ENCODE peak calls at places on chromosome 3, in seven cellular contexts. One of them, this sample, is unnamed. For H3K27me3, the result is how much of the 10 kb centered on the place peaks cover.

GRCh38 chr3:156808025-156808424 is 18.1 kb upstream of the LEKR1 start:
- DNase-seq in right lobe of liver: no peak
- DNase-seq in GM23248: peak
- DNase-seq in IMR-90: peak
- DNase-seq in endodermal cell: no peak
- DNase-seq in heart right ventricle: no peak
- DNase-seq in heart left ventricle: no peak
- DNase-seq in this sample: peak

GRCh38 chr3:176919836-176920760 is 277.2 kb downstream of the TBL1XR1 start:
- DNase-seq in right lobe of liver: no peak
- DNase-seq in GM23248: peak
- DNase-seq in IMR-90: peak
- DNase-seq in endodermal cell: no peak
- DNase-seq in heart right ventricle: no peak
- DNase-seq in heart left ventricle: no peak
- DNase-seq in this sample: peak

GRCh38 chr3:174532776-174533175 is 326.4 kb upstream of the NAALADL2 start:
- DNase-seq in right lobe of liver: no peak
- DNase-seq in GM23248: no peak
- DNase-seq in IMR-90: no peak
- DNase-seq in endodermal cell: no peak
- DNase-seq in heart right ventricle: no peak
- DNase-seq in heart left ventricle: no peak
- DNase-seq in this sample: no peak

GRCh38 chr3:153070153-153070868 is 91.7 kb upstream of the RAP2B start:
- DNase-seq in right lobe of liver: no peak
- DNase-seq in GM23248: peak
- DNase-seq in IMR-90: peak
- DNase-seq in endodermal cell: no peak
- DNase-seq in heart right ventricle: no peak
- DNase-seq in heart left ventricle: no peak
- DNase-seq in this sample: peak

GRCh38 chr3:6807967-6808588 is 52.8 kb upstream of the GRM7 start:
- DNase-seq in right lobe of liver: no peak
- DNase-seq in GM23248: peak
- DNase-seq in IMR-90: no peak
- DNase-seq in endodermal cell: no peak
- DNase-seq in heart right ventricle: no peak
- DNase-seq in heart left ventricle: no peak
- DNase-seq in this sample: peak

GRCh38 chr3:67384790-67385397 is 269.5 kb downstream of the SUCLG2 start:
- DNase-seq in right lobe of liver: no peak
- DNase-seq in GM23248: peak
- DNase-seq in IMR-90: peak
- DNase-seq in endodermal cell: peak
- DNase-seq in heart right ventricle: peak
- DNase-seq in heart left ventricle: peak
- DNase-seq in this sample: peak

GRCh38 chr3:130997291-130997690 is 29.3 kb downstream of the ASTE1 start:
- DNase-seq in right lobe of liver: no peak
- DNase-seq in GM23248: peak
- DNase-seq in IMR-90: no peak
- DNase-seq in endodermal cell: no peak
- DNase-seq in heart right ventricle: no peak
- DNase-seq in heart left ventricle: no peak
- DNase-seq in this sample: no peak

GRCh38 chr3:182121424-182121823 is 409.7 kb downstream of the SOX2 start:
- DNase-seq in right lobe of liver: no peak
- DNase-seq in GM23248: no peak
- DNase-seq in IMR-90: no peak
- DNase-seq in endodermal cell: no peak
- DNase-seq in heart right ventricle: no peak
- DNase-seq in heart left ventricle: no peak
- DNase-seq in this sample: no peak

GRCh38 chr3:108292465-108292864 is 3.9 kb upstream of the HHLA2 start:
- DNase-seq in right lobe of liver: no peak
- DNase-seq in GM23248: no peak
- DNase-seq in IMR-90: no peak
- DNase-seq in endodermal cell: no peak
- DNase-seq in heart right ventricle: no peak
- DNase-seq in heart left ventricle: no peak
- DNase-seq in this sample: no peak

GRCh38 chr3:72279068-72279598 is 494.2 kb upstream of the PROK2 start:
- DNase-seq in right lobe of liver: no peak
- DNase-seq in GM23248: no peak
- DNase-seq in IMR-90: no peak
- DNase-seq in endodermal cell: no peak
- DNase-seq in heart right ventricle: no peak
- DNase-seq in heart left ventricle: no peak
- DNase-seq in this sample: no peak

GRCh38 chr3:50591196-50591741 is 20.3 kb downstream of the CISH start:
- DNase-seq in right lobe of liver: no peak
- DNase-seq in GM23248: no peak
- DNase-seq in IMR-90: no peak
- DNase-seq in endodermal cell: no peak
- DNase-seq in heart right ventricle: no peak
- DNase-seq in heart left ventricle: no peak
- DNase-seq in this sample: no peak

GRCh38 chr3:193396451-193397244 is 18.1 kb upstream of the ATP13A5 start:
- DNase-seq in right lobe of liver: no peak
- DNase-seq in GM23248: peak
- DNase-seq in IMR-90: no peak
- DNase-seq in endodermal cell: no peak
- DNase-seq in heart right ventricle: no peak
- DNase-seq in heart left ventricle: no peak
- DNase-seq in this sample: peak

GRCh38 chr3:185781759-185782158 is 43.1 kb downstream of the IGF2BP2 start:
- DNase-seq in right lobe of liver: no peak
- DNase-seq in GM23248: peak
- DNase-seq in IMR-90: peak
- DNase-seq in endodermal cell: no peak
- DNase-seq in heart right ventricle: no peak
- DNase-seq in heart left ventricle: no peak
- DNase-seq in this sample: peak

GRCh38 chr3:184174278-184174645 is 393 bp upstream of the AP2M1 start:
- DNase-seq in right lobe of liver: no peak
- DNase-seq in GM23248: no peak
- DNase-seq in IMR-90: no peak
- DNase-seq in endodermal cell: peak
- DNase-seq in heart right ventricle: no peak
- DNase-seq in heart left ventricle: no peak
- DNase-seq in this sample: no peak

GRCh38 chr3:65914032-65914739 is 124.5 kb downstream of the MAGI1 start:
- DNase-seq in right lobe of liver: no peak
- DNase-seq in GM23248: no peak
- DNase-seq in IMR-90: no peak
- DNase-seq in endodermal cell: no peak
- DNase-seq in heart right ventricle: no peak
- DNase-seq in heart left ventricle: no peak
- DNase-seq in this sample: no peak

GRCh38 chr3:9695322-9695721 is 8.3 kb upstream of the CPNE9 start:
- DNase-seq in right lobe of liver: no peak
- DNase-seq in GM23248: no peak
- DNase-seq in IMR-90: no peak
- DNase-seq in endodermal cell: no peak
- DNase-seq in heart right ventricle: no peak
- DNase-seq in heart left ventricle: no peak
- DNase-seq in this sample: no peak

GRCh38 chr3:48185129-48185528 is 3.1 kb downstream of the CDC25A start:
- DNase-seq in right lobe of liver: no peak
- DNase-seq in GM23248: no peak
- DNase-seq in IMR-90: no peak
- DNase-seq in endodermal cell: no peak
- DNase-seq in heart right ventricle: no peak
- DNase-seq in heart left ventricle: no peak
- DNase-seq in this sample: no peak
- H3K4me3 ChIP-seq in right lobe of liver: no peak
- H3K4me3 ChIP-seq in GM23248: no peak
- H3K4me3 ChIP-seq in IMR-90: no peak
- H3K4me3 ChIP-seq in endodermal cell: peak
- H3K4me3 ChIP-seq in heart right ventricle: no peak
- H3K4me3 ChIP-seq in heart left ventricle: no peak
- H3K4me3 ChIP-seq in this sample: no peak

GRCh38 chr3:21729331-21729730 is 21.7 kb downstream of the ZNF385D start:
- DNase-seq in right lobe of liver: no peak
- DNase-seq in GM23248: no peak
- DNase-seq in IMR-90: no peak
- DNase-seq in endodermal cell: no peak
- DNase-seq in heart right ventricle: no peak
- DNase-seq in heart left ventricle: no peak
- DNase-seq in this sample: no peak
- H3K27me3 ChIP-seq in right lobe of liver: under half
- H3K27me3 ChIP-seq in GM23248: under half
- H3K27me3 ChIP-seq in IMR-90: under half
- H3K27me3 ChIP-seq in endodermal cell: under half
- H3K27me3 ChIP-seq in heart right ventricle: under half
- H3K27me3 ChIP-seq in heart left ventricle: under half
- H3K27me3 ChIP-seq in this sample: under half

GRCh38 chr3:114685053-114685630 is 391.3 kb downstream of the TIGIT start:
- DNase-seq in right lobe of liver: no peak
- DNase-seq in GM23248: peak
- DNase-seq in IMR-90: no peak
- DNase-seq in endodermal cell: peak
- DNase-seq in heart right ventricle: no peak
- DNase-seq in heart left ventricle: no peak
- DNase-seq in this sample: no peak
- H3K4me3 ChIP-seq in right lobe of liver: no peak
- H3K4me3 ChIP-seq in GM23248: peak
- H3K4me3 ChIP-seq in IMR-90: no peak
- H3K4me3 ChIP-seq in endodermal cell: no peak
- H3K4me3 ChIP-seq in heart right ventricle: no peak
- H3K4me3 ChIP-seq in heart left ventricle: peak
- H3K4me3 ChIP-seq in this sample: no peak

GRCh38 chr3:79769234-79769633 is 1.4 kb upstream of the ROBO1 start:
- DNase-seq in right lobe of liver: no peak
- DNase-seq in GM23248: no peak
- DNase-seq in IMR-90: no peak
- DNase-seq in endodermal cell: peak
- DNase-seq in heart right ventricle: no peak
- DNase-seq in heart left ventricle: no peak
- DNase-seq in this sample: no peak
- H3K27me3 ChIP-seq in right lobe of liver: under half
- H3K27me3 ChIP-seq in GM23248: under half
- H3K27me3 ChIP-seq in IMR-90: under half
- H3K27me3 ChIP-seq in endodermal cell: under half
- H3K27me3 ChIP-seq in heart right ventricle: under half
- H3K27me3 ChIP-seq in heart left ventricle: under half
- H3K27me3 ChIP-seq in this sample: under half

GRCh38 chr3:32102289-32102688 is 4.1 kb upstream of the GPD1L start:
- DNase-seq in right lobe of liver: no peak
- DNase-seq in GM23248: no peak
- DNase-seq in IMR-90: no peak
- DNase-seq in endodermal cell: no peak
- DNase-seq in heart right ventricle: no peak
- DNase-seq in heart left ventricle: no peak
- DNase-seq in this sample: no peak

GRCh38 chr3:32106929-32107362 is 526 bp downstream of the GPD1L start:
- DNase-seq in right lobe of liver: no peak
- DNase-seq in GM23248: peak
- DNase-seq in IMR-90: no peak
- DNase-seq in endodermal cell: peak
- DNase-seq in heart right ventricle: peak
- DNase-seq in heart left ventricle: peak
- DNase-seq in this sample: peak

GRCh38 chr3:32104492-32104891 is 1.9 kb upstream of the GPD1L start:
- DNase-seq in right lobe of liver: no peak
- DNase-seq in GM23248: no peak
- DNase-seq in IMR-90: peak
- DNase-seq in endodermal cell: no peak
- DNase-seq in heart right ventricle: no peak
- DNase-seq in heart left ventricle: no peak
- DNase-seq in this sample: no peak

GRCh38 chr3:32106132-32106928 is at the start of gene GPD1L:
- DNase-seq in right lobe of liver: peak
- DNase-seq in GM23248: peak
- DNase-seq in IMR-90: peak
- DNase-seq in endodermal cell: peak
- DNase-seq in heart right ventricle: peak
- DNase-seq in heart left ventricle: peak
- DNase-seq in this sample: peak

DNA sequence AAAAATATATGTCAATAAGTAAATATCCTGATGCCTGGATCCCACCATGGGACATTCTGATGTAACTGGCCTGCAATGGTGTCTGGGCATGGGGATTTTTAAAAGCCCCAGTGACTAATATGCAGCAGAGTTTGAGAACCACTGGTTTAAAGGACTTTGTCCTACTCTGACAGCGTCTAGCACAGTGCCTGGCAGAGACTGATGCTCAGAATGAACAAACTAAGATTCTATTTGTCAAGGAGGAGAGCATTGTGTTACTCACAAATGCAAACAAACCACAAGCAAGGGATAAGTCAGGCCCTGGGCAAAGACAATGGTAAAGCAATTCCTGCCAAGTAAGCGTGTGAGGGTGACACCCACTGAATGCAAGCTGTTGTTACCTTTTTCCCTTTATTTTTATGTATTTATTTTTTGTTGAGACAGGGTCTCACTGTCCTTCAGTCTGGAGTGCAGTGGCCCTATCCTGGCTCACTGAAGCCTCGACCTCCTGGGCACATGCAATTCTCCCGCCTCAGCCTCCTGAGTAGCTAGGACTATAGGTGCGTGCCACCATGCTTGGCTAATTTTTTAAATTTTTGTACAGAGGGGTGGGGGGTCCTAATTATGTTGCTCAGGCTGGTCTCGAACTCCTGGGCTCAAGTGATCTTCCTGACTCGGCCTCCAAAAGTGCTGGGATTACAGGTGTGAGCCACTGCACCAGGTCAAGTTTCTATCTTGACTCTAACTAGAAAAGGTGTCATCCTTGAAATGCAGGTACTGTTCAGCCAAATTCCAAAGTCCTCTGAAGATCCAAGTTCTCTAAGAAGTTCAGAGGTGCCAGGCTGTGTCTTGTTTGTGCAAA is 909 bp upstream of the GPD1L start:
- DNase-seq in right lobe of liver: no peak
- DNase-seq in GM23248: peak
- DNase-seq in IMR-90: peak
- DNase-seq in endodermal cell: no peak
- DNase-seq in heart right ventricle: no peak
- DNase-seq in heart left ventricle: no peak
- DNase-seq in this sample: peak
- H3K4me3 ChIP-seq in right lobe of liver: no peak
- H3K4me3 ChIP-seq in GM23248: no peak
- H3K4me3 ChIP-seq in IMR-90: no peak
- H3K4me3 ChIP-seq in endodermal cell: no peak
- H3K4me3 ChIP-seq in heart right ventricle: peak
- H3K4me3 ChIP-seq in heart left ventricle: peak
- H3K4me3 ChIP-seq in this sample: no peak